ENCODE peak calls at places on chromosomes 12 and 14, in five cellular contexts. K is posterior vena cava, J is substantia nigra, V is T-helper 1 cell, T is stomach. X is an unnamed sample.

GRCh38 chr12:47534695-47535094 is 171.1 kb downstream of the RPAP3 start:
- DNase-seq in K (no peak), J (no peak), V (no peak), T (no peak), X (no peak)

GRCh38 chr12:130288201-130288600 is 49.5 kb upstream of the PIWIL1 start:
- DNase-seq in K (no peak), J (no peak), V (no peak), T (no peak), X (no peak)

GRCh38 chr12:131242741-131243496 is 289.2 kb downstream of the ADGRD1 start:
- DNase-seq in K (no peak), J (no peak), V (no peak), T (no peak), X (no peak)

GRCh38 chr12:118645219-118645618 is 268.9 kb downstream of the SUDS3 start:
- DNase-seq in K (no peak), J (no peak), V (no peak), T (no peak), X (no peak)

GRCh38 chr14:96852823-96853422 is 55.7 kb downstream of the VRK1 start:
- DNase-seq in K (no peak), J (no peak), V (peak; percentile 1), T (no peak), X (no peak)

GRCh38 chr12:41277019-41277770 is 89.1 kb downstream of the PDZRN4 start:
- DNase-seq in K (no peak), J (peak; percentile 9), V (no peak), T (no peak), X (peak; percentile 22)

GRCh38 chr14:74507796-74508195 is 14.2 kb downstream of the ISCA2 start:
- DNase-seq in K (no peak), J (no peak), V (no peak), T (no peak), X (no peak)

GRCh38 chr14:79018846-79019245 is 848.7 kb downstream of the NRXN3 start:
- DNase-seq in K (no peak), J (no peak), V (no peak), T (no peak), X (no peak)

GRCh38 chr14:76976623-76977005 is 51.9 kb downstream of the IRF2BPL start:
- DNase-seq in K (no peak), J (no peak), V (no peak), T (no peak), X (no peak)

GRCh38 chr14:58829594-58829993 is 191.8 kb downstream of the DACT1 start:
- DNase-seq in K (no peak), J (no peak), V (no peak), T (no peak), X (no peak)

GRCh38 chr12:452667-453210 is 7.0 kb upstream of the B4GALNT3 start:
- DNase-seq in K (no peak), J (no peak), V (peak; percentile 42), T (peak; percentile 41), X (peak; percentile 59)

GRCh38 chr12:65672441-65672840 is 151.8 kb upstream of the HMGA2 start:
- DNase-seq in K (no peak), J (no peak), V (no peak), T (no peak), X (no peak)

GRCh38 chr12:113479193-113479577 is 7.5 kb upstream of the LHX5 start:
- DNase-seq in K (no peak), J (no peak), V (no peak), T (no peak), X (no peak)

GRCh38 chr14:105026789-105027563 is 6.1 kb upstream of the CDCA4 start:
- DNase-seq in K (no peak), J (no peak), V (no peak), T (no peak), X (no peak)

GRCh38 chr14:61609143-61609851 is 86.0 kb upstream of the HIF1A start:
- DNase-seq in K (no peak), J (peak; percentile 49), V (no peak), T (no peak), X (no peak)

GRCh38 chr14:64117671-64118402 is 176.3 kb downstream of the ESR2 start:
- DNase-seq in K (no peak), J (no peak), V (no peak), T (peak; percentile 42), X (no peak)

GRCh38 chr12:132776816-132777568 is 15.4 kb upstream of the ANKLE2 start:
- DNase-seq in K (no peak), J (peak; percentile 33), V (no peak), T (no peak), X (no peak)

GRCh38 chr14:90518941-90519256 is 122.1 kb downstream of the CALM1 start:
- DNase-seq in K (peak; percentile 79), J (no peak), V (peak; percentile 50), T (peak; percentile 51), X (no peak)

X was measured in memory B cell.